ENCODE peak calls at places on chromosomes 2 and 18, in four cellular contexts. One of them, this sample, is unnamed.

GRCh38 chr2:97662386-97662894 is 1.4 kb downstream of the ACTR1B start:
- DNase-seq in fibroblast of the conjunctiva: no peak
- DNase-seq in CD4-positive, alpha-beta memory T cell: peak
- DNase-seq in SK-N-DZ: no peak
- DNase-seq in this sample: no peak

GRCh38 chr2:113831156-113831555 is 58.7 kb upstream of the ACTR3 start:
- DNase-seq in fibroblast of the conjunctiva: no peak
- DNase-seq in CD4-positive, alpha-beta memory T cell: no peak
- DNase-seq in SK-N-DZ: no peak
- DNase-seq in this sample: peak

GRCh38 chr2:134668821-134669220 is 50.0 kb downstream of the TMEM163 start:
- DNase-seq in fibroblast of the conjunctiva: no peak
- DNase-seq in CD4-positive, alpha-beta memory T cell: peak
- DNase-seq in SK-N-DZ: no peak
- DNase-seq in this sample: peak

GRCh38 chr2:86512922-86513321 is 50.3 kb downstream of the CHMP3 start:
- DNase-seq in fibroblast of the conjunctiva: no peak
- DNase-seq in CD4-positive, alpha-beta memory T cell: no peak
- DNase-seq in SK-N-DZ: no peak
- DNase-seq in this sample: no peak

GRCh38 chr2:42169100-42169868 is at the start of gene EML4:
- DNase-seq in fibroblast of the conjunctiva: peak
- DNase-seq in CD4-positive, alpha-beta memory T cell: peak
- DNase-seq in SK-N-DZ: peak
- DNase-seq in this sample: peak

GRCh38 chr18:48927286-48928080 is 23.3 kb downstream of the SMAD7 start:
- DNase-seq in fibroblast of the conjunctiva: no peak
- DNase-seq in CD4-positive, alpha-beta memory T cell: no peak
- DNase-seq in SK-N-DZ: no peak
- DNase-seq in this sample: no peak

GRCh38 chr2:218711550-218711929 is 905 bp downstream of the TTLL4 start:
- DNase-seq in fibroblast of the conjunctiva: no peak
- DNase-seq in CD4-positive, alpha-beta memory T cell: no peak
- DNase-seq in SK-N-DZ: no peak
- DNase-seq in this sample: peak

GRCh38 chr2:219441451-219442205 is 7.0 kb downstream of the SPEG start:
- DNase-seq in fibroblast of the conjunctiva: no peak
- DNase-seq in CD4-positive, alpha-beta memory T cell: peak
- DNase-seq in SK-N-DZ: no peak
- DNase-seq in this sample: peak

GRCh38 chr2:56364902-56365301 is 181.1 kb downstream of the CCDC85A start:
- DNase-seq in fibroblast of the conjunctiva: no peak
- DNase-seq in CD4-positive, alpha-beta memory T cell: no peak
- DNase-seq in SK-N-DZ: no peak
- DNase-seq in this sample: no peak

GRCh38 chr2:237257471-237257951 is 156.5 kb downstream of the COL6A3 start:
- DNase-seq in fibroblast of the conjunctiva: no peak
- DNase-seq in CD4-positive, alpha-beta memory T cell: no peak
- DNase-seq in SK-N-DZ: no peak
- DNase-seq in this sample: peak

GRCh38 chr2:109209412-109209811 is 80.4 kb downstream of the SH3RF3 start:
- DNase-seq in fibroblast of the conjunctiva: no peak
- DNase-seq in CD4-positive, alpha-beta memory T cell: no peak
- DNase-seq in SK-N-DZ: no peak
- DNase-seq in this sample: peak

GRCh38 chr2:124838426-124838825 is 813.3 kb downstream of the CNTNAP5 start:
- DNase-seq in fibroblast of the conjunctiva: no peak
- DNase-seq in CD4-positive, alpha-beta memory T cell: no peak
- DNase-seq in SK-N-DZ: no peak
- DNase-seq in this sample: no peak

GRCh38 chr2:75190271-75190990 is 8.9 kb downstream of the TACR1 start:
- DNase-seq in fibroblast of the conjunctiva: no peak
- DNase-seq in CD4-positive, alpha-beta memory T cell: no peak
- DNase-seq in SK-N-DZ: no peak
- DNase-seq in this sample: no peak

GRCh38 chr2:109423556-109424359 is 190.0 kb downstream of the SEPTIN10 start:
- DNase-seq in fibroblast of the conjunctiva: no peak
- DNase-seq in CD4-positive, alpha-beta memory T cell: no peak
- DNase-seq in SK-N-DZ: no peak
- DNase-seq in this sample: no peak

GRCh38 chr2:47198985-47199451 is 43.9 kb upstream of the STPG4 start:
- DNase-seq in fibroblast of the conjunctiva: peak
- DNase-seq in CD4-positive, alpha-beta memory T cell: no peak
- DNase-seq in SK-N-DZ: no peak
- DNase-seq in this sample: peak

GRCh38 chr2:120470717-120471060 is 124.8 kb downstream of the INHBB start:
- DNase-seq in fibroblast of the conjunctiva: no peak
- DNase-seq in CD4-positive, alpha-beta memory T cell: no peak
- DNase-seq in SK-N-DZ: no peak
- DNase-seq in this sample: no peak

GRCh38 chr2:99380376-99381010 is 43.3 kb downstream of the EIF5B start:
- DNase-seq in fibroblast of the conjunctiva: no peak
- DNase-seq in CD4-positive, alpha-beta memory T cell: no peak
- DNase-seq in SK-N-DZ: no peak
- DNase-seq in this sample: no peak

GRCh38 chr18:7812431-7813063 is 245.4 kb downstream of the PTPRM start:
- DNase-seq in fibroblast of the conjunctiva: peak
- DNase-seq in CD4-positive, alpha-beta memory T cell: no peak
- DNase-seq in SK-N-DZ: no peak
- DNase-seq in this sample: peak

GRCh38 chr18:2513616-2514015 is 57.7 kb downstream of the METTL4 start:
- DNase-seq in fibroblast of the conjunctiva: no peak
- DNase-seq in CD4-positive, alpha-beta memory T cell: no peak
- DNase-seq in SK-N-DZ: no peak
- DNase-seq in this sample: no peak

GRCh38 chr2:212532087-212532486 is 6.5 kb downstream of the ERBB4 start:
- DNase-seq in fibroblast of the conjunctiva: no peak
- DNase-seq in CD4-positive, alpha-beta memory T cell: no peak
- DNase-seq in SK-N-DZ: no peak
- DNase-seq in this sample: no peak

GRCh38 chr2:72613931-72614330 is 211.9 kb downstream of the EXOC6B start:
- DNase-seq in fibroblast of the conjunctiva: no peak
- DNase-seq in CD4-positive, alpha-beta memory T cell: no peak
- DNase-seq in SK-N-DZ: no peak
- DNase-seq in this sample: no peak

GRCh38 chr18:23438046-23438377 is 15.1 kb upstream of the RIOK3 start:
- DNase-seq in fibroblast of the conjunctiva: no peak
- DNase-seq in CD4-positive, alpha-beta memory T cell: no peak
- DNase-seq in SK-N-DZ: no peak
- DNase-seq in this sample: no peak

GRCh38 chr2:191222507-191222906 is 22.7 kb upstream of the MYO1B start:
- DNase-seq in fibroblast of the conjunctiva: no peak
- DNase-seq in CD4-positive, alpha-beta memory T cell: no peak
- DNase-seq in SK-N-DZ: no peak
- DNase-seq in this sample: no peak

This sample was measured in ELR.